ENCODE peak calls at places on chromosomes 3 and 15, in seven cellular contexts. F is tibial nerve; M is tibial artery; S is CD4-positive, CD25-positive, alpha-beta regulatory T cell; O is left ventricle myocardium inferior; V is mucosa of descending colon; K is neuronal stem cell. H is an unnamed sample.
A peak's percentile ranks its signal among the peaks of the same experiment; 100 is the strongest.

GRCh38 chr15:74631935-74632560 is 16.4 kb downstream of the CLK3 start:
- DNase-seq in F (peak; percentile 64), M (no peak), S (peak; percentile 70), O (peak; percentile 54), V (peak; percentile 56), K (peak; percentile 26), H (peak; percentile 53)

GRCh38 chr3:132509096-132509495 is 88.0 kb upstream of the ACKR4 start:
- DNase-seq in F (no peak), M (no peak), S (no peak), O (no peak), V (no peak), K (no peak), H (no peak)

GRCh38 chr3:14699643-14700042 is 24.7 kb downstream of the C3orf20 start:
- DNase-seq in F (no peak), M (no peak), S (no peak), O (peak; percentile 37), V (no peak), K (no peak), H (peak; percentile 58)

GRCh38 chr15:63044077-63044644 is 1.6 kb downstream of the TPM1 start:
- DNase-seq in F (no peak), M (no peak), S (no peak), O (no peak), V (no peak), K (no peak), H (no peak)

GRCh38 chr3:107394502-107394901 is 17.3 kb downstream of the CCDC54 start:
- DNase-seq in F (no peak), M (no peak), S (no peak), O (no peak), V (no peak), K (no peak), H (no peak)

GRCh38 chr15:40769310-40770146 is at the start of gene C15orf62:
- DNase-seq in F (no peak), M (peak; percentile 66), S (peak; percentile 71), O (no peak), V (peak; percentile 84), K (no peak), H (no peak)

GRCh38 chr3:98328933-98329332 is 24.7 kb upstream of the OR5K4 start:
- DNase-seq in F (no peak), M (no peak), S (no peak), O (no peak), V (no peak), K (no peak), H (no peak)

GRCh38 chr3:79297242-79297641 is 470.6 kb downstream of the ROBO1 start:
- DNase-seq in F (no peak), M (no peak), S (no peak), O (no peak), V (no peak), K (no peak), H (no peak)

GRCh38 chr15:33226559-33227181 is 32.2 kb upstream of the FMN1 start:
- DNase-seq in F (peak; percentile 25), M (no peak), S (peak; percentile 92), O (no peak), V (no peak), K (no peak), H (no peak)

GRCh38 chr3:128349963-128350599 is 116.6 kb downstream of the DNAJB8 start:
- DNase-seq in F (no peak), M (no peak), S (no peak), O (no peak), V (no peak), K (no peak), H (no peak)

GRCh38 chr3:112315791-112316190 is 17.2 kb upstream of the CD200 start:
- DNase-seq in F (no peak), M (no peak), S (no peak), O (no peak), V (no peak), K (no peak), H (no peak)

GRCh38 chr3:9916734-9917680 is at the start of gene IL17RC:
- DNase-seq in F (peak; percentile 81), M (peak; percentile 96), S (no peak), O (peak; percentile 87), V (peak; percentile 93), K (no peak), H (peak; percentile 89)

GRCh38 chr3:197024881-197025735 is 4.5 kb downstream of the MELTF start:
- DNase-seq in F (no peak), M (peak; percentile 28), S (no peak), O (no peak), V (no peak), K (no peak), H (no peak)

GRCh38 chr15:43218908-43219706 is 1.7 kb downstream of the EPB42 start:
- DNase-seq in F (no peak), M (peak; percentile 21), S (peak; percentile 12), O (no peak), V (no peak), K (peak; percentile 44), H (no peak)

GRCh38 chr15:66108483-66109270 is 144.9 kb downstream of the MEGF11 start:
- DNase-seq in F (no peak), M (no peak), S (no peak), O (no peak), V (no peak), K (no peak), H (no peak)

GRCh38 chr3:100040846-100041245 is 73.5 kb downstream of the FILIP1L start:
- DNase-seq in F (no peak), M (no peak), S (no peak), O (no peak), V (no peak), K (no peak), H (no peak)

GRCh38 chr3:132723551-132723950 is 1.3 kb upstream of the NPHP3 start:
- DNase-seq in F (no peak), M (no peak), S (no peak), O (no peak), V (no peak), K (no peak), H (no peak)

DNA sequence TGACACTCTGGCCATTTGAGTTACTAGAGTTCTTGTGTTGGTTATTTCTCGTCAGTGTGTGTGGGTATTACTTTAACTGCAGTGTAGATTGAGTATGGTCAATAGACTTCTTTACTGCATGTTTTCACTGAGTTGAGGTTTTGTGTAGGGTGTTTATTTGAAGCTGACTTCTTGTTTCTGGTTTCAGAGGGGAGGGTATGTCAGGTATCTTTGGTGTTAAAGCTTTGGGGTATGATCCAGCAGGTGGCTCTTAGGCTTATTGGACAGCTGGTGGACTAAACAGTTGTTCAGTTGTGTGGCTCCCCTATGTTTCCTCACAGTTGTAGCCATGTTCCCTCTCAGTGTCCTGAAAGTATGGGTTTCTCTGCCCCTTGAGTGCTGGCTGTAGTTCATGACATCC is 72.0 kb downstream of the AKAP13 start:
- DNase-seq in F (no peak), M (no peak), S (no peak), O (no peak), V (no peak), K (no peak), H (no peak)
- H3K9me3 ChIP-seq in F (peaks cover 29% of the 10 kb centered on the region), M (peaks cover 14% of the 10 kb centered on the region), S (peaks cover 12% of the 10 kb centered on the region), O (peaks cover 27% of the 10 kb centered on the region), V (peaks cover 12% of the 10 kb centered on the region), K (no peaks in the 10 kb centered on the region), H (peaks cover 31% of the 10 kb centered on the region)

GRCh38 chr15:25239471-25240345 is 199.1 kb downstream of the UBE3A start:
- DNase-seq in F (no peak), M (peak; percentile 42), S (no peak), O (no peak), V (peak; percentile 42), K (no peak), H (peak; percentile 1)
- H3K9me3 ChIP-seq in F (peaks cover 96% of the 10 kb centered on the region), M (peaks cover 29% of the 10 kb centered on the region), S (no peaks in the 10 kb centered on the region), O (peaks cover 24% of the 10 kb centered on the region), V (peaks cover 93% of the 10 kb centered on the region), K (peaks cover 56% of the 10 kb centered on the region), H (no peaks in the 10 kb centered on the region)

GRCh38 chr15:23564798-23565394 is 578 bp upstream of the MKRN3 start:
- DNase-seq in F (no peak), M (no peak), S (no peak), O (no peak), V (no peak), K (peak; percentile 40), H (no peak)
- H3K9me3 ChIP-seq in F (peaks cover 13% of the 10 kb centered on the region), M (no peaks in the 10 kb centered on the region), S (no peaks in the 10 kb centered on the region), O (peaks cover 3% of the 10 kb centered on the region), V (peaks cover 5% of the 10 kb centered on the region), K (peaks cover 15% of the 10 kb centered on the region), H (no peaks in the 10 kb centered on the region)

GRCh38 chr15:57251308-57251707 is 125.0 kb upstream of the CGNL1 start:
- DNase-seq in F (no peak), M (no peak), S (no peak), O (no peak), V (no peak), K (no peak), H (no peak)

GRCh38 chr15:57245130-57245529 is 131.2 kb upstream of the CGNL1 start:
- DNase-seq in F (no peak), M (no peak), S (no peak), O (no peak), V (no peak), K (no peak), H (no peak)

GRCh38 chr15:57248074-57248473 is 128.2 kb upstream of the CGNL1 start:
- DNase-seq in F (no peak), M (no peak), S (no peak), O (no peak), V (no peak), K (no peak), H (no peak)

DNA sequence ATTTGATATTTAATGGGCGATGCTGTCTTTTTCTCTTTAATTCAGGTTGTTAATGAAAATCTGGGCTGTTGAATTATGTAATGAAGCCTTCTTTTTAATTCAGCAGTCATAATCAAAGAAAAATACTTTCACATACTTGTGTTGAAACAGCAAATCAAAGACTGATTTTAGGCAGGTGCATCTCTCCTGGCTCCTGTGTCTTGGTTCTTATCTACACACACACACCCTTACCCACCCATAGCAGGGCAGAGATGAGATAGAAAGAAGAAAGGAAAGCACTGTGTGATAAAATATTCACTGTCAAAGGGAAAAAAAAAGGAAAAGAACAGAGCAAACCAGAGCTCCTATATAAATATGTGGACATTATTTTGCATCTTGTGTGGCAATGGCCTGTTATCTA is 130.6 kb upstream of the CGNL1 start:
- DNase-seq in F (no peak), M (no peak), S (no peak), O (no peak), V (no peak), K (no peak), H (no peak)
- H3K9me3 ChIP-seq in F (no peaks in the 10 kb centered on the region), M (no peaks in the 10 kb centered on the region), S (no peaks in the 10 kb centered on the region), O (no peaks in the 10 kb centered on the region), V (no peaks in the 10 kb centered on the region), K (no peaks in the 10 kb centered on the region), H (no peaks in the 10 kb centered on the region)

GRCh38 chr3:25128735-25129134 is 299.3 kb upstream of the RARB start:
- DNase-seq in F (no peak), M (no peak), S (no peak), O (no peak), V (no peak), K (no peak), H (no peak)
- H3K9me3 ChIP-seq in F (peaks cover 28% of the 10 kb centered on the region), M (peaks cover 10% of the 10 kb centered on the region), S (peaks cover 7% of the 10 kb centered on the region), O (peaks cover 35% of the 10 kb centered on the region), V (peaks cover 9% of the 10 kb centered on the region), K (peaks cover 6% of the 10 kb centered on the region), H (peaks cover 2% of the 10 kb centered on the region)